ENCODE peak calls at places on chromosomes 2 and 18, in eight cellular contexts. P is astrocyte, S is tibial artery, T is suprapubic skin, X is H9, L is sigmoid colon, Z is A549, Q is psoas muscle. V is an unnamed sample.
A peak's percentile ranks its signal among the peaks of the same experiment; 100 is the strongest.

GRCh38 chr18:32549248-32549842 is 78.7 kb upstream of the GAREM1 start:
- DNase-seq in P (peak; percentile 9), T (no peak), L (no peak), S (no peak), Z (peak; percentile 46), Q (peak; percentile 23), X (peak; percentile 58), V (no peak)

GRCh38 chr18:63073481-63073880 is 246.1 kb downstream of the BCL2 start:
- DNase-seq in L (no peak), Z (peak; percentile 21), S (no peak), X (no peak), T (no peak), Q (no peak), P (no peak), V (no peak)

GRCh38 chr18:76055025-76055424 is 440.0 kb downstream of the ZNF516 start:
- DNase-seq in S (no peak), L (no peak), Z (no peak), Q (no peak), P (no peak), X (no peak), T (no peak), V (no peak)

GRCh38 chr2:217989221-217989948 is 13.4 kb downstream of the TNS1 start:
- DNase-seq in X (no peak), L (no peak), T (no peak), Z (no peak), Q (no peak), S (no peak), P (no peak), V (no peak)

GRCh38 chr2:37653805-37654378 is 17.6 kb downstream of the CDC42EP3 start:
- DNase-seq in Z (no peak), T (no peak), X (no peak), P (no peak), L (no peak), S (peak; percentile 55), Q (peak; percentile 73), V (peak; percentile 23)

GRCh38 chr2:55120634-55121359 is 70.5 kb upstream of the RTN4 start:
- DNase-seq in T (no peak), X (no peak), P (peak; percentile 47), L (no peak), Q (peak; percentile 60), S (peak; percentile 54), Z (no peak), V (peak; percentile 80)

GRCh38 chr2:218867900-218868299 is 8.3 kb downstream of the WNT6 start:
- DNase-seq in T (no peak), S (no peak), X (no peak), Q (no peak), P (no peak), Z (no peak), L (no peak), V (no peak)

GRCh38 chr2:140529706-140530105 is 1601.1 kb downstream of the LRP1B start:
- DNase-seq in X (no peak), Z (no peak), S (no peak), Q (no peak), L (no peak), T (no peak), P (no peak), V (no peak)

GRCh38 chr2:10811552-10811951 is 1.0 kb downstream of the PDIA6 start:
- DNase-seq in T (no peak), X (no peak), Q (no peak), L (peak; percentile 56), S (no peak), P (no peak), Z (no peak), V (no peak)

GRCh38 chr2:10814571-10815331 is 2.2 kb upstream of the PDIA6 start:
- DNase-seq in T (no peak), Z (no peak), L (peak; percentile 48), Q (no peak), S (no peak), P (no peak), X (no peak), V (no peak)

GRCh38 chr2:10814142-10814541 is 1.6 kb upstream of the PDIA6 start:
- DNase-seq in P (no peak), S (no peak), Q (no peak), Z (no peak), L (peak; percentile 48), X (peak; percentile 48), T (no peak), V (no peak)

GRCh38 chr2:10812362-10813084 is at the start of gene PDIA6:
- DNase-seq in P (peak; percentile 90), Q (peak; percentile 98), S (peak; percentile 97), T (peak; percentile 97), L (peak; percentile 98), Z (peak; percentile 97), X (peak; percentile 97), V (peak; percentile 92)

DNA sequence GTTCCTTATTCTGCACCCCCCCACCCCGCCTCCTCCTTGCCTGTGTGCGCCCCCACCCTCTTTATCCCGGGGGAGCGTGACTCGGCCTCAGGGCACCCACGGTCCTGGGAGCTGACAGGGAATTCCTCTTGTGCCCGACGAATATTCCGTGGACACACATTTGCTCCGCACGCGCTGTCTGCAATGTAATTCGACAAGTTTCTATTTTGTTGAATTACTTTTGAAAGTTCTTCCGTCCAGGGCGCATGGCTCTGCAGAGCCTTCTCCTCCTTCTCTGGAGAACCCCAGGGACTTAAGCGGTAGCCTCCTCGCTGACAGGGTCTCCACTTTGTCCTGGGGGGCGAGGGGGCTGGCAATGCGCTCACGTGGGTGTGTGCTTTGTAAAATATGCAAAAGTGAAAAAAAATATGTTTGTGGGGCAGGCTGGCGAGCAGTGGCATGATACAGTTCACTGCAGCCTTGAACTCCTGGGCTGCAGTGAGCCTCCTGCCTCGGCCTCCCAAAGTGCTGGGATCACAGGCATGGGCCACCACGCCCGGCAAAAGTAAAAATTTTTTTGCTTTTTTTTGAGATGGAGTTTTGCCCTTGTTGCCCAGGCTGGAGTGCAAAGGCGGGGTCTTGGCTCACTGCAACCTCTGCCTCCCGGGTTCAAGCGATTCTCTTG is 632 bp upstream of the PDIA6 start:
- DNase-seq in S (no peak), X (no peak), Q (no peak), L (peak; percentile 39), P (no peak), T (no peak), Z (no peak), V (no peak)
- H3K27ac ChIP-seq in S (peak overlapping the region; percentile 87), X (no peak overlapping the region), Q (peak overlapping the region; percentile 95), L (peak overlapping the region; percentile 95), P (peak overlapping the region; percentile 21), T (peak overlapping the region; percentile 88), Z (peak overlapping the region; percentile 67), V (peak overlapping the region; percentile 89)

GRCh38 chr2:42136832-42137821 is 32.0 kb upstream of the EML4 start:
- DNase-seq in P (peak; percentile 54), X (no peak), S (no peak), L (no peak), T (no peak), Z (peak; percentile 63), Q (no peak), V (no peak)
- H3K27ac ChIP-seq in P (no peak overlapping the region), X (no peak overlapping the region), S (no peak overlapping the region), L (no peak overlapping the region), T (no peak overlapping the region), Z (peak overlapping the region; percentile 62), Q (no peak overlapping the region), V (no peak overlapping the region)

GRCh38 chr2:155100261-155100660 is 401.8 kb downstream of the KCNJ3 start:
- DNase-seq in P (no peak), Z (peak; percentile 13), S (no peak), X (peak; percentile 42), T (no peak), L (no peak), Q (no peak), V (no peak)

GRCh38 chr2:155095613-155096012 is 397.1 kb downstream of the KCNJ3 start:
- DNase-seq in X (no peak), Z (no peak), Q (no peak), T (no peak), S (no peak), L (no peak), P (no peak), V (no peak)

DNA sequence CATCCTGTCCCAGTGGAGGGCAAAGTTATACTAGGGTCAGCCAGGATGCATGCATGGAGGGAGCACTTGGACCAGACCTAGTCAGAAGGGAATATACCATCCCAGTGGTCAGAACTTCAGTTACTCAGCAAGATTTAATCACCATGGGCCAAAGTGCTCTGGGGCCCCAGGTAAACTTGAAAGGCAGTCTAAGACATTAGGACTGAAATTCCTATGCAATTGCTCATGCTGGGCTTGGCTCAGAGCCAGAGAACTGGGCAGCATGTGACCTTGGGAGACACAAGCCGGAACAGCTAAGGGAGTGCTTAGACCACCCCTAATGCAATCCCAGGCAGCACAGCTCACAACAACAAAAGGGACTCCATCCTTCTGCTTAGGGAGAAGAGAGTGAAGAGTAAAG is 401.3 kb downstream of the KCNJ3 start:
- DNase-seq in X (peak; percentile 53), T (no peak), S (no peak), Q (no peak), Z (peak; percentile 29), P (no peak), L (no peak), V (no peak)
- H3K27ac ChIP-seq in X (no peak overlapping the region), T (no peak overlapping the region), S (no peak overlapping the region), Q (no peak overlapping the region), Z (no peak overlapping the region), P (no peak overlapping the region), L (no peak overlapping the region), V (no peak overlapping the region)

GRCh38 chr2:167136876-167137579 is 248.7 kb downstream of the XIRP2 start:
- DNase-seq in P (peak; percentile 12), Z (no peak), Q (no peak), S (no peak), L (no peak), T (no peak), X (no peak), V (no peak)
- H3K27ac ChIP-seq in P (no peak overlapping the region), Z (no peak overlapping the region), Q (no peak overlapping the region), S (no peak overlapping the region), L (no peak overlapping the region), T (no peak overlapping the region), X (no peak overlapping the region), V (no peak overlapping the region)

GRCh38 chr2:138949517-138949916 is 169.3 kb upstream of the NXPH2 start:
- DNase-seq in L (no peak), X (no peak), Q (no peak), T (no peak), Z (peak; percentile 10), P (peak; percentile 19), S (no peak), V (no peak)

GRCh38 chr2:138942466-138942865 is 162.3 kb upstream of the NXPH2 start:
- DNase-seq in S (no peak), L (no peak), T (no peak), X (peak; percentile 39), P (no peak), Z (no peak), Q (no peak), V (no peak)

GRCh38 chr2:138948070-138948539 is 167.9 kb upstream of the NXPH2 start:
- DNase-seq in P (peak; percentile 99), X (no peak), Q (no peak), L (no peak), S (peak; percentile 61), Z (peak; percentile 23), T (no peak), V (no peak)
- H3K27ac ChIP-seq in P (peak overlapping the region; percentile 45), X (no peak overlapping the region), Q (no peak overlapping the region), L (no peak overlapping the region), S (no peak overlapping the region), Z (no peak overlapping the region), T (no peak overlapping the region), V (no peak overlapping the region)

GRCh38 chr2:19272039-19272438 is 86.4 kb downstream of the OSR1 start:
- DNase-seq in L (no peak), X (no peak), P (no peak), Q (no peak), Z (no peak), T (no peak), S (no peak), V (no peak)

DNA sequence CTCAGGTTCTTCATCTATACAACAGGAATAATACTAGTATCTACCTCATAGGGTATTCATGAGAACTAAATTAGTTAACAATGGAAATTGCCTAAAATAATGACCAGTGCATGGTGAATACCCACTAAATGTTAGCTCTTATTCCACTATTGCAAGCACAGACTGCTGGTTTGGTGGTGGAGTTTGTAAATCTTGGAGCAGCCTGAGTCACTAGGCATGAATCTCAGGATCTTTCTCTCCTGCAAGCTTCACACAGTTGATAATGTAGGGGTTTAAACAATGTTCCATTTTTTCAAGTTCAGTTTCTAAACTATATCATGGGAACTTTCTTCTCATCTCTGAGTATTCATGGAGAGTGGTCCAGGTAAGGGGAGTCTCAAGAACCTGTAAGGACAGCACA is 84.0 kb downstream of the OSR1 start:
- DNase-seq in S (no peak), X (no peak), P (no peak), Q (no peak), L (no peak), Z (no peak), T (no peak), V (no peak)
- H3K27ac ChIP-seq in S (no peak overlapping the region), X (no peak overlapping the region), P (no peak overlapping the region), Q (no peak overlapping the region), L (no peak overlapping the region), Z (no peak overlapping the region), T (no peak overlapping the region), V (no peak overlapping the region)

V was measured in caudate nucleus.